ENCODE peak calls at places on chromosome 16, in four cellular contexts. One of them, this sample, is unnamed.

GRCh38 chr16:81505011-81505660 is 60.5 kb downstream of the CMIP start:
- DNase-seq in K562: peak
- DNase-seq in GM12878: peak
- DNase-seq in IMR-90: no peak
- DNase-seq in this sample: peak

GRCh38 chr16:85583491-85584181 is 29.5 kb upstream of the GSE1 start:
- DNase-seq in GM12878: no peak
- DNase-seq in K562: no peak
- DNase-seq in IMR-90: peak
- DNase-seq in this sample: no peak

GRCh38 chr16:30183961-30184429 is 593 bp downstream of the CORO1A start:
- DNase-seq in IMR-90: no peak
- DNase-seq in GM12878: peak
- DNase-seq in K562: no peak
- DNase-seq in this sample: no peak

GRCh38 chr16:47052666-47053640 is 79.5 kb upstream of the DNAJA2 start:
- DNase-seq in K562: no peak
- DNase-seq in IMR-90: no peak
- DNase-seq in GM12878: no peak
- DNase-seq in this sample: no peak

GRCh38 chr16:69741951-69742904 is 12.5 kb downstream of the NOB1 start:
- DNase-seq in K562: no peak
- DNase-seq in GM12878: no peak
- DNase-seq in IMR-90: peak
- DNase-seq in this sample: peak

GRCh38 chr16:56119138-56119537 is 72.2 kb upstream of the GNAO1 start:
- DNase-seq in K562: no peak
- DNase-seq in GM12878: peak
- DNase-seq in IMR-90: no peak
- DNase-seq in this sample: no peak

GRCh38 chr16:68382296-68382718 is 66.0 kb downstream of the SMPD3 start:
- DNase-seq in GM12878: no peak
- DNase-seq in K562: peak
- DNase-seq in IMR-90: no peak
- DNase-seq in this sample: peak

GRCh38 chr16:87062569-87063442 is 254.4 kb downstream of the C16orf95 start:
- DNase-seq in K562: peak
- DNase-seq in GM12878: no peak
- DNase-seq in IMR-90: peak
- DNase-seq in this sample: peak

GRCh38 chr16:24075929-24076716 is 180.0 kb upstream of the CACNG3 start:
- DNase-seq in IMR-90: no peak
- DNase-seq in K562: peak
- DNase-seq in GM12878: peak
- DNase-seq in this sample: no peak

GRCh38 chr16:22705799-22706198 is 108.2 kb upstream of the HS3ST2 start:
- DNase-seq in K562: no peak
- DNase-seq in GM12878: no peak
- DNase-seq in IMR-90: no peak
- DNase-seq in this sample: no peak

GRCh38 chr16:76976101-76976500 is 214.9 kb upstream of the MON1B start:
- DNase-seq in IMR-90: no peak
- DNase-seq in K562: no peak
- DNase-seq in GM12878: no peak
- DNase-seq in this sample: no peak

GRCh38 chr16:64455275-64455674 is 666.6 kb downstream of the CDH11 start:
- DNase-seq in K562: no peak
- DNase-seq in GM12878: no peak
- DNase-seq in IMR-90: peak
- DNase-seq in this sample: no peak

GRCh38 chr16:89574681-89575246 is 794 bp upstream of the CPNE7 start:
- DNase-seq in K562: peak
- DNase-seq in GM12878: no peak
- DNase-seq in IMR-90: peak
- DNase-seq in this sample: peak

GRCh38 chr16:87735270-87736002 is 30.4 kb downstream of the KLHDC4 start:
- DNase-seq in K562: no peak
- DNase-seq in IMR-90: no peak
- DNase-seq in GM12878: no peak
- DNase-seq in this sample: no peak

GRCh38 chr16:78684655-78685400 is 585.4 kb downstream of the WWOX start:
- DNase-seq in IMR-90: no peak
- DNase-seq in GM12878: no peak
- DNase-seq in K562: no peak
- DNase-seq in this sample: no peak

GRCh38 chr16:68644715-68645493 is at the start of gene CDH3:
- DNase-seq in K562: peak
- DNase-seq in GM12878: no peak
- DNase-seq in IMR-90: no peak
- DNase-seq in this sample: no peak

GRCh38 chr16:84982434-84982833 is 28.9 kb downstream of the ZDHHC7 start:
- DNase-seq in K562: peak
- DNase-seq in IMR-90: no peak
- DNase-seq in GM12878: no peak
- DNase-seq in this sample: no peak

GRCh38 chr16:56606071-56606687 is 2.2 kb upstream of the MT2A start:
- DNase-seq in IMR-90: peak
- DNase-seq in GM12878: no peak
- DNase-seq in K562: no peak
- DNase-seq in this sample: peak

GRCh38 chr16:48613061-48613957 is 3.3 kb upstream of the N4BP1 start:
- DNase-seq in GM12878: no peak
- DNase-seq in K562: no peak
- DNase-seq in IMR-90: peak
- DNase-seq in this sample: no peak

GRCh38 chr16:86231996-86232350 is 278.4 kb upstream of the FOXF1 start:
- DNase-seq in IMR-90: no peak
- DNase-seq in GM12878: no peak
- DNase-seq in K562: no peak
- DNase-seq in this sample: no peak

GRCh38 chr16:74296465-74297295 is at the start of gene PSMD7:
- DNase-seq in K562: peak
- DNase-seq in GM12878: peak
- DNase-seq in IMR-90: peak
- DNase-seq in this sample: peak

GRCh38 chr16:69270395-69270794 is 40.8 kb upstream of the VPS4A start:
- DNase-seq in GM12878: no peak
- DNase-seq in IMR-90: peak
- DNase-seq in K562: no peak
- DNase-seq in this sample: no peak

GRCh38 chr16:17026600-17027242 is 444.0 kb downstream of the XYLT1 start:
- DNase-seq in GM12878: peak
- DNase-seq in K562: no peak
- DNase-seq in IMR-90: no peak
- DNase-seq in this sample: no peak

GRCh38 chr16:88856122-88856827 is 472 bp downstream of the GALNS start:
- DNase-seq in K562: peak
- DNase-seq in GM12878: no peak
- DNase-seq in IMR-90: no peak
- DNase-seq in this sample: no peak

GRCh38 chr16:70739389-70739788 is 53.5 kb upstream of the MTSS2 start:
- DNase-seq in GM12878: no peak
- DNase-seq in K562: no peak
- DNase-seq in IMR-90: no peak
- DNase-seq in this sample: no peak

GRCh38 chr16:81565633-81566032 is 121.0 kb downstream of the CMIP start:
- DNase-seq in IMR-90: no peak
- DNase-seq in K562: no peak
- DNase-seq in GM12878: no peak
- DNase-seq in this sample: no peak

GRCh38 chr16:81491522-81492188 is 47.0 kb downstream of the CMIP start:
- DNase-seq in GM12878: no peak
- DNase-seq in K562: no peak
- DNase-seq in IMR-90: peak
- DNase-seq in this sample: no peak

GRCh38 chr16:81071816-81072215 is 5.2 kb downstream of the C16orf46 start:
- DNase-seq in K562: peak
- DNase-seq in IMR-90: peak
- DNase-seq in GM12878: no peak
- DNase-seq in this sample: peak

GRCh38 chr16:48462146-48462740 is 77.0 kb upstream of the SIAH1 start:
- DNase-seq in GM12878: no peak
- DNase-seq in K562: no peak
- DNase-seq in IMR-90: no peak
- DNase-seq in this sample: peak

GRCh38 chr16:64428463-64428862 is 693.4 kb downstream of the CDH11 start:
- DNase-seq in K562: no peak
- DNase-seq in IMR-90: peak
- DNase-seq in GM12878: no peak
- DNase-seq in this sample: no peak

GRCh38 chr16:89921131-89921698 is 1.9 kb upstream of the TUBB3 start:
- DNase-seq in GM12878: no peak
- DNase-seq in IMR-90: no peak
- DNase-seq in K562: no peak
- DNase-seq in this sample: no peak

GRCh38 chr16:83308414-83308813 is 499.4 kb upstream of the HSBP1 start:
- DNase-seq in K562: no peak
- DNase-seq in IMR-90: peak
- DNase-seq in GM12878: no peak
- DNase-seq in this sample: no peak

GRCh38 chr16:83301966-83302365 is 505.8 kb upstream of the HSBP1 start:
- DNase-seq in K562: no peak
- DNase-seq in IMR-90: peak
- DNase-seq in GM12878: no peak
- DNase-seq in this sample: no peak

GRCh38 chr16:83300326-83300725 is 507.5 kb upstream of the HSBP1 start:
- DNase-seq in K562: no peak
- DNase-seq in IMR-90: no peak
- DNase-seq in GM12878: no peak
- DNase-seq in this sample: no peak

GRCh38 chr16:83307206-83307990 is 500.4 kb upstream of the HSBP1 start:
- DNase-seq in GM12878: no peak
- DNase-seq in K562: no peak
- DNase-seq in IMR-90: no peak
- DNase-seq in this sample: no peak

DNA sequence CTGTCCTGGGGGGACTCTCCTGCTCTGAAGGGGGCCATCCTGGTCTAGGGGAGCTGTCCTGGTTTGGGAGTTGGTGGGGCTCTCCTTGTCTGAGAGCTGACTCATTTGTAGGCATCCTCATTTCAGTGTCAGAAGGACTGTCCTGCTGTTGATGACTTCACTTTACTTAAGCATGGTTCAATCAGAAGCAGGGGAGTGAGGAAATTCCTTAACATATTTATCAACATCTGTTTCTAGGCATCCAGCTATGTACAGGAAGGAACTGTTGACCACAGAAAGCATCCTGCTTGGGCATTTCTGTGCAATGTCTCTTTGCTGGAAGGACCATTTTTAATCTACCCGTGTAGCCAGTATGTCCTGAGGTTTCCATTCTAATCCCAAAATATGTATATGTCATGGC is 502.7 kb upstream of the HSBP1 start:
- DNase-seq in K562: no peak
- DNase-seq in IMR-90: peak
- DNase-seq in GM12878: no peak
- DNase-seq in this sample: no peak
- TF ChIP-seq ELK1 in K562: no peak
- TF ChIP-seq ELK1 in IMR-90: no peak
- TF ChIP-seq ELK1 in GM12878: no peak
- TF ChIP-seq ELK1 in this sample: no peak

GRCh38 chr16:27365142-27366089 is 36.6 kb upstream of the IL21R start:
- DNase-seq in GM12878: no peak
- DNase-seq in K562: no peak
- DNase-seq in IMR-90: peak
- DNase-seq in this sample: no peak
- TF ChIP-seq ELK1 in GM12878: no peak
- TF ChIP-seq ELK1 in K562: no peak
- TF ChIP-seq ELK1 in IMR-90: no peak
- TF ChIP-seq ELK1 in this sample: no peak

GRCh38 chr16:57828272-57829161 is 26.2 kb upstream of the KIFC3 start:
- DNase-seq in K562: peak
- DNase-seq in GM12878: no peak
- DNase-seq in IMR-90: no peak
- DNase-seq in this sample: no peak

GRCh38 chr16:57829969-57830360 is 27.7 kb upstream of the KIFC3 start:
- DNase-seq in K562: no peak
- DNase-seq in GM12878: no peak
- DNase-seq in IMR-90: no peak
- DNase-seq in this sample: no peak

GRCh38 chr16:57826706-57827625 is 24.7 kb upstream of the KIFC3 start:
- DNase-seq in K562: no peak
- DNase-seq in IMR-90: no peak
- DNase-seq in GM12878: no peak
- DNase-seq in this sample: no peak

GRCh38 chr16:57834936-57835335 is 32.6 kb upstream of the KIFC3 start:
- DNase-seq in GM12878: no peak
- DNase-seq in K562: no peak
- DNase-seq in IMR-90: peak
- DNase-seq in this sample: peak

DNA sequence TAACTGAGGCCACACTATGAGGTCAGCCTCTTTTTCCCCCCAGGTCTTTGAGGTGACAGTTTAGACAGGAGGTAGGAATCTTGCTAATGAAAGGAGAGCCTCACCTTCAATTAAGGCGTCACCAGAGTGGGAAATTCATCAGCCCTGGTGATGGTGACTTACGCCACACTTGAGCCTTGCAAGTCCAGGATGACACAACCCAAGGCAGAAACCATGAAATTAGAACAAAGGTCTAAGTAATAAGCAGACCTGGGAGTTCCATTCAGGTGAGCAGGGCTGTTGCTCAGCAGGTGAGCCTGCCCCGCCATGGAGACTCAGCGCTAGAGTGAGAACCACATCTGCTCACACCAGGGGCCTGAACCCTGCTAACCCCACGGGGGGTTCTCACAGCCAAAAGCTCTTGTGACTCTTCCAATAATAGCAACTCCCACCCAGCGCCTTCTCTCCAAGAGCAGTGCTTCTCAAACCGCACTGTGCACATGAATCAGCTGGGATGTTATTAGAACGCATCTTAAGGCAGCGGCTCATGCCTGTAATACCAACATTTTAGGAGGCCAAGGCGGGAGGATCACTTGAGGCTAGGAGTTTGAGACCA is 28.7 kb upstream of the KIFC3 start:
- DNase-seq in K562: no peak
- DNase-seq in GM12878: no peak
- DNase-seq in IMR-90: no peak
- DNase-seq in this sample: no peak
- TF ChIP-seq ELK1 in K562: no peak
- TF ChIP-seq ELK1 in GM12878: no peak
- TF ChIP-seq ELK1 in IMR-90: no peak
- TF ChIP-seq ELK1 in this sample: no peak

GRCh38 chr16:50366126-50366525 is 2.7 kb downstream of the BRD7 start:
- DNase-seq in K562: no peak
- DNase-seq in GM12878: no peak
- DNase-seq in IMR-90: no peak
- DNase-seq in this sample: no peak

GRCh38 chr16:50360033-50360778 is 8.6 kb downstream of the BRD7 start:
- DNase-seq in GM12878: no peak
- DNase-seq in K562: no peak
- DNase-seq in IMR-90: peak
- DNase-seq in this sample: no peak

GRCh38 chr16:50359626-50360025 is 9.2 kb downstream of the BRD7 start:
- DNase-seq in K562: no peak
- DNase-seq in GM12878: no peak
- DNase-seq in IMR-90: no peak
- DNase-seq in this sample: no peak

GRCh38 chr16:50363656-50364055 is 5.1 kb downstream of the BRD7 start:
- DNase-seq in GM12878: no peak
- DNase-seq in IMR-90: no peak
- DNase-seq in K562: no peak
- DNase-seq in this sample: no peak

GRCh38 chr16:50360779-50361178 is 8.0 kb downstream of the BRD7 start:
- DNase-seq in K562: no peak
- DNase-seq in IMR-90: no peak
- DNase-seq in GM12878: no peak
- DNase-seq in this sample: no peak
- TF ChIP-seq ELK1 in K562: no peak
- TF ChIP-seq ELK1 in IMR-90: no peak
- TF ChIP-seq ELK1 in GM12878: no peak
- TF ChIP-seq ELK1 in this sample: no peak

This sample was measured in A549.